ENCODE peak calls at places on chromosomes 4 and X, in five cellular contexts. One of them, this sample, is unnamed.

GRCh38 chr4:144338834-144339233 is 198.3 kb upstream of the GYPA start:
- DNase-seq in thyroid gland: no peak
- DNase-seq in body of pancreas: no peak
- DNase-seq in sigmoid colon: no peak
- DNase-seq in HCT116: no peak
- DNase-seq in this sample: no peak

GRCh38 chr4:175536852-175537453 is 275.1 kb downstream of the GPM6A start:
- DNase-seq in thyroid gland: no peak
- DNase-seq in HCT116: peak; percentile 72
- DNase-seq in sigmoid colon: no peak
- DNase-seq in body of pancreas: no peak
- DNase-seq in this sample: no peak

GRCh38 chrX:1614927-1615326 is at the start of gene ASMT:
- DNase-seq in thyroid gland: no peak
- DNase-seq in HCT116: no peak
- DNase-seq in sigmoid colon: no peak
- DNase-seq in body of pancreas: no peak
- DNase-seq in this sample: no peak

GRCh38 chr4:26522478-26522877 is 32.2 kb upstream of the CCKAR start:
- DNase-seq in body of pancreas: no peak
- DNase-seq in sigmoid colon: no peak
- DNase-seq in HCT116: no peak
- DNase-seq in thyroid gland: no peak
- DNase-seq in this sample: no peak

GRCh38 chr4:81685105-81685504 is 213.4 kb upstream of the RASGEF1B start:
- DNase-seq in HCT116: no peak
- DNase-seq in body of pancreas: no peak
- DNase-seq in thyroid gland: no peak
- DNase-seq in sigmoid colon: no peak
- DNase-seq in this sample: no peak

GRCh38 chr4:185441479-185441878 is 15.7 kb upstream of the UFSP2 start:
- DNase-seq in thyroid gland: no peak
- DNase-seq in sigmoid colon: no peak
- DNase-seq in body of pancreas: no peak
- DNase-seq in HCT116: no peak
- DNase-seq in this sample: no peak

GRCh38 chr4:818106-818921 is 7.6 kb downstream of the CPLX1 start:
- DNase-seq in sigmoid colon: peak; percentile 66
- DNase-seq in thyroid gland: no peak
- DNase-seq in HCT116: no peak
- DNase-seq in body of pancreas: no peak
- DNase-seq in this sample: no peak

GRCh38 chrX:68249401-68249831 is 183.9 kb downstream of the OPHN1 start:
- DNase-seq in sigmoid colon: peak; percentile 73
- DNase-seq in body of pancreas: no peak
- DNase-seq in HCT116: no peak
- DNase-seq in thyroid gland: no peak
- DNase-seq in this sample: no peak

GRCh38 chrX:55783723-55784122 is 66.2 kb downstream of the RRAGB start:
- DNase-seq in sigmoid colon: no peak
- DNase-seq in thyroid gland: no peak
- DNase-seq in HCT116: no peak
- DNase-seq in body of pancreas: no peak
- DNase-seq in this sample: no peak

DNA sequence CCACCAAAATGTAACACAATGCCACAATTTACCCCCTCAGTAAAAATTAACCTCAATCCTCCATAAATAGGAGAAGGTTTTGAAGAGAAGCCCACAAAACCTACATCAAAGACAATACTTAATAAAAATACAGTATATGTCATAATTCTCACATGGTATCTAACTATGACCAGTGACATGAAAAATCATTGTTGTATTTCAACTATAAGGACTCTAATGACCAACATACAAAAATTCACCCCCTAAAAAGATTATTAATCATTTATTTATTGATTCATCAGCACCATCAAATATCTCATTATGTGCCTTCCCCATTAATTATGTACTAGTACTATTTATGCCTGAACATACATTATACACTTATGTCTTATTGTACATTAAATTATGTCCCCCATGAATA is 77.1 kb upstream of the ZMAT1 start:
- DNase-seq in HCT116: no peak
- DNase-seq in sigmoid colon: no peak
- DNase-seq in body of pancreas: no peak
- DNase-seq in thyroid gland: no peak
- DNase-seq in this sample: no peak
- TF ChIP-seq CTCF in HCT116: no peak
- TF ChIP-seq CTCF in sigmoid colon: no peak
- TF ChIP-seq CTCF in body of pancreas: no peak
- TF ChIP-seq CTCF in thyroid gland: no peak
- TF ChIP-seq CTCF in this sample: no peak

GRCh38 chr4:6718932-6719610 is 3.1 kb downstream of the BLOC1S4 start:
- DNase-seq in body of pancreas: no peak
- DNase-seq in HCT116: no peak
- DNase-seq in thyroid gland: no peak
- DNase-seq in sigmoid colon: no peak
- DNase-seq in this sample: no peak

GRCh38 chr4:6715704-6716017 is 313 bp upstream of the BLOC1S4 start:
- DNase-seq in body of pancreas: no peak
- DNase-seq in HCT116: no peak
- DNase-seq in sigmoid colon: no peak
- DNase-seq in thyroid gland: no peak
- DNase-seq in this sample: no peak

GRCh38 chr4:6716018-6716911 is at the start of gene BLOC1S4:
- DNase-seq in thyroid gland: peak; percentile 87
- DNase-seq in sigmoid colon: peak; percentile 94
- DNase-seq in HCT116: peak; percentile 81
- DNase-seq in body of pancreas: peak; percentile 90
- DNase-seq in this sample: peak; percentile 90

GRCh38 chr4:6714954-6715353 is 1.0 kb upstream of the BLOC1S4 start:
- DNase-seq in body of pancreas: no peak
- DNase-seq in HCT116: no peak
- DNase-seq in sigmoid colon: no peak
- DNase-seq in thyroid gland: no peak
- DNase-seq in this sample: no peak

GRCh38 chr4:6716958-6717655 is 1.1 kb downstream of the BLOC1S4 start:
- DNase-seq in thyroid gland: no peak
- DNase-seq in sigmoid colon: no peak
- DNase-seq in body of pancreas: no peak
- DNase-seq in HCT116: no peak
- DNase-seq in this sample: no peak
- H3K27ac ChIP-seq in thyroid gland: no peak overlapping the region
- H3K27ac ChIP-seq in sigmoid colon: peak overlapping the region; percentile 94
- H3K27ac ChIP-seq in body of pancreas: peak overlapping the region; percentile 94
- H3K27ac ChIP-seq in HCT116: peak overlapping the region; percentile 93
- H3K27ac ChIP-seq in this sample: peak overlapping the region; percentile 97

DNA sequence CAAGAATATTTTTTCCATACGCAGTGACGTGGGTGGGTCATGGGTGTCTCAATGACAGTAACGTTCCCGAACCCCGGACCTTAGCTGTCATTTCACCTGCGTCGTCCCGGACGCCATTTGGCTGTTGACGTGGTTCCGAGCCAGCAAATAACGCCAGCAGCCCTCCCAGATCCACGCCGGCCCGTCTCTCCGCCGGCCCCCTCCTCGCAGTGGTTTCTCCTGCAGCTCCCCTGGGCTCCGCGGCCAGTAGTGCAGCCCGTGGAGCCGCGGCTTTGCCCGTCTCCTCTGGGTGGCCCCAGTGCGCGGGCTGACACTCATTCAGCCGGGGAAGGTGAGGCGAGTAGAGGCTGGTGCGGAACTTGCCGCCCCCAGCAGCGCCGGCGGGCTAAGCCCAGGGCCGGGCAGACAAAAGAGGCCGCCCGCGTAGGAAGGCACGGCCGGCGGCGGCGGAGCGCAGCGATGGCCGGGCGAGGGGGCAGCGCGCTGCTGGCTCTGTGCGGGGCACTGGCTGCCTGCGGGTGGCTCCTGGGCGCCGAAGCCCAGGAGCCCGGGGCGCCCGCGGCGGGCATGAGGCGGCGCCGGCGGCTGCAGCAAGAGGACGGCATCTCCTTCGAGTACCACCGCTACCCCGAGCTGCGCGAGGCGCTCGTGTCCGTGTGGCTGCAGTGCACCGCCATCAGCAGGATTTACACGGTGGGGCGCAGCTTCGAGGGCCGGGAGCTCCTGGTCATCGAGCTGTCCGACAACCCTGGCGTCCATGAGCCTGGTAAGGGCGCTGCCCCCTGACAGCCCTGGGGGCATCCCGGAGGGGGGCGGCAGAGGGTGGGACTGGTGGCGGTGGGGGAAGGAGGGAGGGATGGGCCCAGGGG is at the start of gene CPE:
- DNase-seq in HCT116: peak; percentile 57
- DNase-seq in sigmoid colon: peak; percentile 82
- DNase-seq in thyroid gland: peak; percentile 91
- DNase-seq in body of pancreas: peak; percentile 92
- DNase-seq in this sample: peak; percentile 72
- TF ChIP-seq POLR2A in HCT116: peak; percentile 35
- TF ChIP-seq POLR2A in sigmoid colon: peak; percentile 63
- TF ChIP-seq POLR2A in thyroid gland: peak; percentile 38
- TF ChIP-seq POLR2A in body of pancreas: peak; percentile 80
- TF ChIP-seq POLR2A in this sample: peak; percentile 27

DNA sequence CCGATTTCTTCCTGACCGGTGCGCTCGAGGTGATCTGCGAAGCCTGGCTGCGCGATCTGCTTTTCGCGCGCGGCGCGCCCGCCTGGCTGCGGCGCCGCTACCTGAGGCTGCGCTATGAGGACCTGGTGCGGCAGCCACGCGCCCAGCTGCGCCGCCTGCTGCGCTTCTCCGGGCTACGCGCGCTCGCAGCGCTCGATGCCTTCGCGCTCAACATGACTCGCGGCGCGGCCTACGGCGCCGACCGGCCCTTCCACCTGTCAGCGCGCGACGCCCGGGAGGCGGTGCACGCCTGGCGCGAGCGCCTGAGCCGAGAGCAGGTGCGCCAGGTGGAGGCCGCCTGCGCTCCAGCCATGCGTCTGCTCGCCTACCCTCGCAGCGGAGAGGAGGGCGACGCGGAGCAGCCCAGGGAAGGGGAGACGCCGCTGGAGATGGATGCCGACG is 1.4 kb downstream of the CHST7 start:
- DNase-seq in thyroid gland: peak; percentile 32
- DNase-seq in body of pancreas: peak; percentile 20
- DNase-seq in sigmoid colon: no peak
- DNase-seq in HCT116: no peak
- DNase-seq in this sample: peak; percentile 31
- TF ChIP-seq CTCF in thyroid gland: no peak
- TF ChIP-seq CTCF in body of pancreas: no peak
- TF ChIP-seq CTCF in sigmoid colon: no peak
- TF ChIP-seq CTCF in HCT116: no peak
- TF ChIP-seq CTCF in this sample: no peak

GRCh38 chr4:14650127-14650526 is 352.2 kb upstream of the CPEB2 start:
- DNase-seq in thyroid gland: no peak
- DNase-seq in sigmoid colon: no peak
- DNase-seq in body of pancreas: no peak
- DNase-seq in HCT116: no peak
- DNase-seq in this sample: no peak

GRCh38 chr4:14652522-14652921 is 349.8 kb upstream of the CPEB2 start:
- DNase-seq in thyroid gland: no peak
- DNase-seq in body of pancreas: no peak
- DNase-seq in HCT116: no peak
- DNase-seq in sigmoid colon: no peak
- DNase-seq in this sample: no peak

GRCh38 chr4:14653338-14653737 is 348.9 kb upstream of the CPEB2 start:
- DNase-seq in HCT116: no peak
- DNase-seq in sigmoid colon: no peak
- DNase-seq in thyroid gland: no peak
- DNase-seq in body of pancreas: no peak
- DNase-seq in this sample: no peak
- H3K27ac ChIP-seq in HCT116: no peak overlapping the region
- H3K27ac ChIP-seq in sigmoid colon: no peak overlapping the region
- H3K27ac ChIP-seq in thyroid gland: no peak overlapping the region
- H3K27ac ChIP-seq in body of pancreas: no peak overlapping the region
- H3K27ac ChIP-seq in this sample: no peak overlapping the region

DNA sequence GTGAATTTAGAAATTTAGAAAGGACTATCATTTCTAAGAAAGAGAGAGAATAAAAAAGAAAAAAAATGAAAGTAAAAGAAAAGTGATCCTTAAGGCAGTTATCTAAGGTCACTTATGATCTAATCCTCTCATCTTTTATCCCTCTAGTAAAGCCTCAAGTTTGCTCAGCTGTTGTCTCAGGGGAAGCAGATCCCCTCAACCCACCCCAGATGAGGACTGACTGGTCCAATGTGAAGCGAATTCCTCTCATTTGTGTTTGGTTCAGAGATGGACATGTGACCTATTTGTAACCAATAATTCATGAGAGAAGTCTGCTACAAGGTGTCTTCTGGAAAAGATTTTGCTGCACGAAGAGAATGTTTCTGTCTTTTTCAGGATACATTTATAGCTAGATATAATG is 1591.3 kb downstream of the ADGRL3 start:
- DNase-seq in thyroid gland: no peak
- DNase-seq in body of pancreas: no peak
- DNase-seq in sigmoid colon: no peak
- DNase-seq in HCT116: no peak
- DNase-seq in this sample: no peak
- TF ChIP-seq POLR2A in thyroid gland: no peak
- TF ChIP-seq POLR2A in body of pancreas: no peak
- TF ChIP-seq POLR2A in sigmoid colon: no peak
- TF ChIP-seq POLR2A in HCT116: no peak
- TF ChIP-seq POLR2A in this sample: no peak

GRCh38 chr4:41815478-41815877 is 67.0 kb upstream of the PHOX2B start:
- DNase-seq in thyroid gland: no peak
- DNase-seq in body of pancreas: no peak
- DNase-seq in sigmoid colon: no peak
- DNase-seq in HCT116: no peak
- DNase-seq in this sample: no peak

GRCh38 chr4:41820473-41820872 is 71.9 kb upstream of the PHOX2B start:
- DNase-seq in sigmoid colon: no peak
- DNase-seq in body of pancreas: no peak
- DNase-seq in thyroid gland: no peak
- DNase-seq in HCT116: no peak
- DNase-seq in this sample: no peak

GRCh38 chr4:41819621-41820020 is 71.1 kb upstream of the PHOX2B start:
- DNase-seq in sigmoid colon: no peak
- DNase-seq in body of pancreas: no peak
- DNase-seq in thyroid gland: no peak
- DNase-seq in HCT116: no peak
- DNase-seq in this sample: no peak

GRCh38 chr4:41814565-41814964 is 66.0 kb upstream of the PHOX2B start:
- DNase-seq in sigmoid colon: no peak
- DNase-seq in thyroid gland: peak; percentile 12
- DNase-seq in body of pancreas: peak; percentile 19
- DNase-seq in HCT116: no peak
- DNase-seq in this sample: no peak
- TF ChIP-seq CTCF in sigmoid colon: no peak
- TF ChIP-seq CTCF in thyroid gland: no peak
- TF ChIP-seq CTCF in body of pancreas: peak; percentile 26
- TF ChIP-seq CTCF in HCT116: peak; percentile 45
- TF ChIP-seq CTCF in this sample: no peak

GRCh38 chr4:24321637-24322036 is 262.7 kb downstream of the DHX15 start:
- DNase-seq in sigmoid colon: no peak
- DNase-seq in thyroid gland: no peak
- DNase-seq in body of pancreas: no peak
- DNase-seq in HCT116: no peak
- DNase-seq in this sample: no peak
- H3K27ac ChIP-seq in sigmoid colon: no peak overlapping the region
- H3K27ac ChIP-seq in thyroid gland: no peak overlapping the region
- H3K27ac ChIP-seq in body of pancreas: no peak overlapping the region
- H3K27ac ChIP-seq in HCT116: no peak overlapping the region
- H3K27ac ChIP-seq in this sample: no peak overlapping the region

DNA sequence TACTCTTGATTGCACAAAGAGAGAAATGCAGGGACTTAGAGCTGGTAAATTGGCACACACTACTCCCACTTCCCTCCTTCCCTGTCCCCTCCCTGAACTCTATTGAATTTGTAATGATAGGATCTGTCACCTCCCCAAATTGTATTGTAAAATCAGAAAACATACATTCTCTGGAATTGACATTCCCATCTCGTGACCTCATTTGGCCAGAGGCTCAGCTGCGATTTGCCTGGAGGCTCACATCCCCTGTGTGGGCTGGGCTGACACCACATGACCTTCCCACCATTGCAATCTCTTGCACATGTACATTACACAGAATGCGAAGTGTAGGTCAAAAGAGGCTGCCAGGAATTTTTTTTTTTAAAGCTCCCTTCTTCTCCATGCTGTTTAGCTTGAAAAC is 172.1 kb downstream of the MID1IP1 start:
- DNase-seq in thyroid gland: no peak
- DNase-seq in body of pancreas: no peak
- DNase-seq in sigmoid colon: no peak
- DNase-seq in HCT116: no peak
- DNase-seq in this sample: no peak
- TF ChIP-seq POLR2A in thyroid gland: no peak
- TF ChIP-seq POLR2A in body of pancreas: no peak
- TF ChIP-seq POLR2A in sigmoid colon: no peak
- TF ChIP-seq POLR2A in HCT116: no peak
- TF ChIP-seq POLR2A in this sample: no peak

This sample was measured in stomach.